ENCODE peak calls at places on chromosome 2, in four cellular contexts. One of them, this sample, is unnamed.

GRCh38 chr2:42859801-42860200 is 67.4 kb upstream of the HAAO start:
- DNase-seq in HL-60: no peak
- DNase-seq in amygdala: no peak
- DNase-seq in WTC11: no peak
- DNase-seq in this sample: no peak

GRCh38 chr2:186889291-186889886 is 40.4 kb upstream of the ZSWIM2 start:
- DNase-seq in HL-60: no peak
- DNase-seq in amygdala: no peak
- DNase-seq in WTC11: no peak
- DNase-seq in this sample: peak

GRCh38 chr2:15681089-15681885 is 89.6 kb downstream of the DDX1 start:
- DNase-seq in amygdala: no peak
- DNase-seq in HL-60: no peak
- DNase-seq in WTC11: no peak
- DNase-seq in this sample: no peak

GRCh38 chr2:232588680-232589585 is 38.4 kb downstream of the EIF4E2 start:
- DNase-seq in amygdala: peak
- DNase-seq in HL-60: no peak
- DNase-seq in WTC11: no peak
- DNase-seq in this sample: peak

GRCh38 chr2:173109253-173110188 is 33.9 kb downstream of the MAP3K20 start:
- DNase-seq in WTC11: no peak
- DNase-seq in amygdala: no peak
- DNase-seq in HL-60: no peak
- DNase-seq in this sample: peak

GRCh38 chr2:217806480-217806760 is 196.4 kb downstream of the TNS1 start:
- DNase-seq in amygdala: no peak
- DNase-seq in HL-60: no peak
- DNase-seq in WTC11: no peak
- DNase-seq in this sample: no peak

GRCh38 chr2:224284134-224284946 is 117.6 kb downstream of the FAM124B start:
- DNase-seq in amygdala: no peak
- DNase-seq in WTC11: peak
- DNase-seq in HL-60: peak
- DNase-seq in this sample: peak

GRCh38 chr2:45264227-45265225 is 255.3 kb upstream of the SIX2 start:
- DNase-seq in WTC11: no peak
- DNase-seq in amygdala: no peak
- DNase-seq in HL-60: no peak
- DNase-seq in this sample: no peak

GRCh38 chr2:127208313-127208712 is 11.8 kb downstream of the CYP27C1 start:
- DNase-seq in HL-60: no peak
- DNase-seq in amygdala: no peak
- DNase-seq in WTC11: peak
- DNase-seq in this sample: no peak

GRCh38 chr2:142220901-142221300 is 90.1 kb upstream of the LRP1B start:
- DNase-seq in HL-60: no peak
- DNase-seq in amygdala: no peak
- DNase-seq in WTC11: no peak
- DNase-seq in this sample: no peak

GRCh38 chr2:200129756-200130462 is 174.5 kb downstream of the MAIP1 start:
- DNase-seq in amygdala: no peak
- DNase-seq in HL-60: no peak
- DNase-seq in WTC11: no peak
- DNase-seq in this sample: no peak

GRCh38 chr2:158034198-158034831 is 67.4 kb upstream of the UPP2 start:
- DNase-seq in HL-60: peak
- DNase-seq in amygdala: no peak
- DNase-seq in WTC11: peak
- DNase-seq in this sample: peak

GRCh38 chr2:47606172-47606571 is 176.8 kb upstream of the MSH6 start:
- DNase-seq in amygdala: no peak
- DNase-seq in WTC11: no peak
- DNase-seq in HL-60: no peak
- DNase-seq in this sample: no peak

GRCh38 chr2:240048237-240048636 is 5.1 kb downstream of the OR6B3 start:
- DNase-seq in HL-60: no peak
- DNase-seq in WTC11: no peak
- DNase-seq in amygdala: no peak
- DNase-seq in this sample: no peak

GRCh38 chr2:138707424-138708074 is 72.6 kb downstream of the NXPH2 start:
- DNase-seq in WTC11: no peak
- DNase-seq in amygdala: no peak
- DNase-seq in HL-60: no peak
- DNase-seq in this sample: peak

GRCh38 chr2:37005118-37005868 is 39.0 kb upstream of the STRN start:
- DNase-seq in WTC11: no peak
- DNase-seq in amygdala: peak
- DNase-seq in HL-60: peak
- DNase-seq in this sample: no peak

GRCh38 chr2:136531731-136532130 is 233.6 kb upstream of the THSD7B start:
- DNase-seq in amygdala: no peak
- DNase-seq in HL-60: no peak
- DNase-seq in WTC11: no peak
- DNase-seq in this sample: no peak

This sample was measured in GM03348.